ENCODE peak calls at places on chromosomes 13 and 19, in ten cellular contexts. I is upper lobe of right lung, N is colonic mucosa, R is hepatocyte, A is PC-9, O is sigmoid colon, Q is body of pancreas, P is thoracic aorta, X is PC-3, V is cardiac muscle cell. M is an unnamed sample.

GRCh38 chr13:99320693-99321481 is 13.7 kb upstream of the GPR183 start:
- DNase-seq in P (no peak), N (no peak), O (no peak), Q (no peak), R (no peak), A (peak), V (no peak), I (no peak), X (peak), M (no peak)

GRCh38 chr19:14056741-14057356 is 5.0 kb downstream of the PALM3 start:
- DNase-seq in Q (no peak), N (no peak), P (no peak), R (no peak), I (no peak), A (no peak), O (no peak), V (no peak), X (no peak), M (no peak)

GRCh38 chr13:102902789-102903347 is 57.0 kb downstream of the ERCC5 start:
- DNase-seq in X (no peak), R (peak), O (no peak), V (peak), N (no peak), Q (no peak), A (no peak), I (no peak), P (no peak), M (peak)

GRCh38 chr19:16398530-16399241 is 73.1 kb downstream of the EPS15L1 start:
- DNase-seq in R (no peak), X (no peak), P (no peak), A (no peak), V (no peak), O (no peak), I (no peak), N (no peak), Q (no peak), M (no peak)

GRCh38 chr19:16161848-16162247 is 11.5 kb downstream of the CIB3 start:
- DNase-seq in R (no peak), V (no peak), A (peak), X (peak), P (no peak), N (no peak), I (no peak), O (no peak), Q (no peak), M (no peak)

GRCh38 chr19:39796000-39796498 is 17.4 kb downstream of the LEUTX start:
- DNase-seq in P (no peak), R (no peak), O (no peak), Q (no peak), X (no peak), V (no peak), A (no peak), N (no peak), I (no peak), M (no peak)

GRCh38 chr13:45838171-45838745 is 13.3 kb downstream of the SIAH3 start:
- DNase-seq in V (peak), R (no peak), N (no peak), P (no peak), X (no peak), O (no peak), I (no peak), A (no peak), Q (no peak), M (no peak)

GRCh38 chr13:51955841-51956603 is 55.2 kb downstream of the ATP7B start:
- DNase-seq in P (no peak), X (no peak), R (no peak), V (no peak), Q (no peak), N (peak), O (no peak), I (no peak), A (no peak), M (no peak)

GRCh38 chr13:110984798-110985197 is 69.9 kb upstream of the ANKRD10 start:
- DNase-seq in P (no peak), V (no peak), A (no peak), Q (no peak), N (no peak), R (no peak), O (no peak), I (no peak), X (no peak), M (no peak)

GRCh38 chr13:48492123-48493075 is 40.5 kb downstream of the RCBTB2 start:
- DNase-seq in Q (peak), P (no peak), N (peak), R (peak), O (peak), A (no peak), X (no peak), V (peak), I (peak), M (peak)

GRCh38 chr13:36275190-36276002 is 22.2 kb downstream of the CCDC169 start:
- DNase-seq in N (peak), V (peak), I (no peak), Q (no peak), A (peak), R (peak), X (peak), P (no peak), O (no peak), M (no peak)

GRCh38 chr19:46955114-46955812 is 64.4 kb upstream of the NPAS1 start:
- DNase-seq in V (no peak), I (no peak), N (no peak), O (no peak), X (peak), A (peak), Q (no peak), R (no peak), P (no peak), M (no peak)

GRCh38 chr19:3361384-3362216 is 4.8 kb upstream of the NFIC start:
- DNase-seq in V (no peak), A (no peak), I (no peak), N (no peak), X (no peak), Q (no peak), R (no peak), P (no peak), O (no peak), M (no peak)

GRCh38 chr13:114077938-114078335 is 54.5 kb downstream of the RASA3 start:
- DNase-seq in V (no peak), X (no peak), A (no peak), Q (peak), R (peak), P (no peak), O (peak), N (no peak), I (peak), M (peak)

GRCh38 chr13:106259928-106260327 is 275.5 kb downstream of the EFNB2 start:
- DNase-seq in O (no peak), V (no peak), P (no peak), A (no peak), I (no peak), Q (no peak), N (no peak), X (no peak), R (no peak), M (no peak)

GRCh38 chr19:58305932-58306323 is 751 bp downstream of the ERVK3-1 start:
- DNase-seq in A (no peak), Q (no peak), N (peak), X (no peak), O (no peak), P (no peak), V (no peak), I (no peak), R (peak), M (no peak)

GRCh38 chr13:30857636-30858035 is 48.4 kb upstream of the MEDAG start:
- DNase-seq in N (no peak), R (no peak), O (no peak), Q (no peak), A (no peak), I (no peak), P (no peak), V (no peak), X (no peak), M (no peak)

GRCh38 chr19:1039646-1040475 is at the start of gene ABCA7:
- DNase-seq in I (peak), P (peak), X (peak), O (peak), V (peak), A (peak), Q (peak), R (peak), N (peak), M (peak)
- H3K27ac ChIP-seq in I (peak), P (peak), X (peak), O (peak), V (peak), A (no peak), Q (peak), R (peak), N (peak), M (peak)

GRCh38 chr19:8342684-8343482 is at the start of gene KANK3:
- DNase-seq in N (peak), X (peak), P (peak), A (peak), O (peak), I (peak), V (peak), R (peak), Q (peak), M (peak)
- H3K27ac ChIP-seq in N (no peak), X (no peak), P (no peak), A (no peak), O (peak), I (peak), V (no peak), R (no peak), Q (peak), M (peak)

DNA sequence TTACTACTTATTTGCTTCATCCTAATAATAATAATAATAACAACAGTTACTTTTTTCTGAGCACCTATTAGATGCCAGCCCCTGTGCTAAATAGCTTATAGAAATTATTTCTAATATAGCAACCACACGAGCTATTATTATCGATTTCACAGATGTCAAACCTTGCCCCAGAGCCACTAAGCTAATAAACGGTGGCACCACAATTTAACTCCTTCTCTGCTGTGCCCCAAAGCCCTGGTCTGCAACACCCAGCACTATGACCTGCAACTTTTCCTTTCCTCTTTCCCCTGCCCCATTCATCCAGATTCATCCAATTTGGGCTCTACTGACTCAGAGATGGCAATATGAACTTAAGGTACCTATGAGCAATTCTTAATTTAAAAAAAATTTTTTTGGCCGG is 6.4 kb downstream of the RFX2 start:
- DNase-seq in V (no peak), A (no peak), Q (no peak), O (no peak), R (no peak), N (no peak), X (no peak), P (no peak), I (no peak), M (no peak)
- H3K27ac ChIP-seq in V (no peak), A (no peak), Q (peak), O (peak), R (no peak), N (no peak), X (no peak), P (peak), I (peak), M (no peak)

GRCh38 chr19:20423381-20424207 is 142.0 kb downstream of the ZNF737 start:
- DNase-seq in A (no peak), V (peak), P (no peak), R (peak), X (peak), N (peak), Q (peak), O (peak), I (peak), M (peak)
- H3K27ac ChIP-seq in A (peak), V (peak), P (peak), R (peak), X (peak), N (peak), Q (peak), O (peak), I (peak), M (peak)

GRCh38 chr13:27643334-27644158 is 21.9 kb downstream of the POLR1D start:
- DNase-seq in O (no peak), R (no peak), V (no peak), Q (no peak), X (no peak), A (no peak), N (no peak), I (no peak), P (no peak), M (no peak)
- H3K27ac ChIP-seq in O (peak), R (peak), V (no peak), Q (no peak), X (no peak), A (no peak), N (no peak), I (no peak), P (no peak), M (no peak)

GRCh38 chr13:25587581-25587980 is 215.8 kb downstream of the ATP8A2 start:
- DNase-seq in R (no peak), P (no peak), A (no peak), I (no peak), Q (no peak), O (no peak), V (no peak), X (no peak), N (no peak), M (no peak)

GRCh38 chr13:25588336-25589060 is 216.7 kb downstream of the ATP8A2 start:
- DNase-seq in N (no peak), P (no peak), A (no peak), O (no peak), X (no peak), V (no peak), Q (no peak), I (no peak), R (no peak), M (no peak)

GRCh38 chr13:25581351-25581750 is 209.6 kb downstream of the ATP8A2 start:
- DNase-seq in Q (no peak), R (no peak), A (no peak), I (no peak), P (no peak), X (no peak), N (no peak), V (no peak), O (no peak), M (no peak)

DNA sequence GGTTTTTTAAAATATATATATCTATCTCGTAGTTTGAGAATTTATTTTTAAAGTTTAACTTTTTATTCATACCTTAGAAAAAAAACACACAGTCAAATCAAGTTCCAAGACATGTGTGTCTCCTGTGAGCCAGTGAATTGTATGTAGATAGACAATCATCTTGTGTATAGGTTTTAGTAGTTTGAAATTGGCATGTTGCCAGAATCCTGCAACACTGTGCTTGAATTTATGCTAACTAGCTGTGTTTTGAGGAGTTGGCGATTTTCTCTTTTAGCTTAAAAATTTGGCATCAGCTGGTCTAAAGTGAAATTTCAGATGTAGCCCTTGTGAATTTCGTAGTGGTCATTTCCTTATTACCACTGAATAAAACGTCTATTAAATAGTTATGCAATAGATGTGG is 213.2 kb downstream of the ATP8A2 start:
- DNase-seq in A (no peak), R (no peak), I (no peak), X (no peak), V (no peak), Q (no peak), P (no peak), O (no peak), N (no peak), M (no peak)
- H3K27ac ChIP-seq in A (no peak), R (no peak), I (no peak), X (no peak), V (no peak), Q (no peak), P (no peak), O (no peak), N (no peak), M (no peak)

M was measured in right lobe of liver.